ENCODE peak calls at places on chromosomes 5 and 9, in seven cellular contexts. One of them, this sample, is unnamed.

GRCh38 chr9:26375448-26375847 is 517.2 kb downstream of the CAAP1 start:
- DNase-seq in amniotic stem cell: no peak
- DNase-seq in cardiac fibroblast: no peak
- DNase-seq in activated CD4-positive, alpha-beta T cell treated with anti-CD3 and anti-CD28 coated beads, Interleukin-2, amount 50 U/mL, for 1 hour: no peak
- DNase-seq in AG08396: no peak
- DNase-seq in CD4-positive, CD25-positive, alpha-beta regulatory T cell: no peak
- DNase-seq in pons: no peak
- DNase-seq in this sample: peak

GRCh38 chr5:148984333-148984732 is 78.5 kb downstream of the SH3TC2 start:
- DNase-seq in amniotic stem cell: no peak
- DNase-seq in cardiac fibroblast: peak
- DNase-seq in activated CD4-positive, alpha-beta T cell treated with anti-CD3 and anti-CD28 coated beads, Interleukin-2, amount 50 U/mL, for 1 hour: no peak
- DNase-seq in AG08396: no peak
- DNase-seq in CD4-positive, CD25-positive, alpha-beta regulatory T cell: no peak
- DNase-seq in pons: no peak
- DNase-seq in this sample: no peak

GRCh38 chr9:17906204-17906840 is 327.5 kb downstream of the SH3GL2 start:
- DNase-seq in amniotic stem cell: no peak
- DNase-seq in cardiac fibroblast: peak
- DNase-seq in activated CD4-positive, alpha-beta T cell treated with anti-CD3 and anti-CD28 coated beads, Interleukin-2, amount 50 U/mL, for 1 hour: no peak
- DNase-seq in AG08396: no peak
- DNase-seq in CD4-positive, CD25-positive, alpha-beta regulatory T cell: no peak
- DNase-seq in pons: no peak
- DNase-seq in this sample: no peak

GRCh38 chr5:171913987-171914273 is 92.5 kb downstream of the FBXW11 start:
- DNase-seq in amniotic stem cell: no peak
- DNase-seq in cardiac fibroblast: peak
- DNase-seq in activated CD4-positive, alpha-beta T cell treated with anti-CD3 and anti-CD28 coated beads, Interleukin-2, amount 50 U/mL, for 1 hour: no peak
- DNase-seq in AG08396: no peak
- DNase-seq in CD4-positive, CD25-positive, alpha-beta regulatory T cell: no peak
- DNase-seq in pons: no peak
- DNase-seq in this sample: no peak

GRCh38 chr5:120576588-120576987 is 112.5 kb downstream of the PRR16 start:
- DNase-seq in amniotic stem cell: no peak
- DNase-seq in cardiac fibroblast: no peak
- DNase-seq in activated CD4-positive, alpha-beta T cell treated with anti-CD3 and anti-CD28 coated beads, Interleukin-2, amount 50 U/mL, for 1 hour: no peak
- DNase-seq in AG08396: no peak
- DNase-seq in CD4-positive, CD25-positive, alpha-beta regulatory T cell: no peak
- DNase-seq in pons: no peak
- DNase-seq in this sample: no peak

GRCh38 chr5:58184910-58185309 is 275.0 kb downstream of the PLK2 start:
- DNase-seq in amniotic stem cell: peak
- DNase-seq in cardiac fibroblast: peak
- DNase-seq in activated CD4-positive, alpha-beta T cell treated with anti-CD3 and anti-CD28 coated beads, Interleukin-2, amount 50 U/mL, for 1 hour: no peak
- DNase-seq in AG08396: peak
- DNase-seq in CD4-positive, CD25-positive, alpha-beta regulatory T cell: no peak
- DNase-seq in pons: no peak
- DNase-seq in this sample: peak

GRCh38 chr9:26811106-26811505 is 81.5 kb downstream of the CAAP1 start:
- DNase-seq in amniotic stem cell: no peak
- DNase-seq in cardiac fibroblast: peak
- DNase-seq in activated CD4-positive, alpha-beta T cell treated with anti-CD3 and anti-CD28 coated beads, Interleukin-2, amount 50 U/mL, for 1 hour: no peak
- DNase-seq in AG08396: no peak
- DNase-seq in CD4-positive, CD25-positive, alpha-beta regulatory T cell: no peak
- DNase-seq in pons: no peak
- DNase-seq in this sample: no peak

GRCh38 chr5:133049726-133050048 is 2.1 kb upstream of the HSPA4 start:
- DNase-seq in amniotic stem cell: no peak
- DNase-seq in cardiac fibroblast: no peak
- DNase-seq in activated CD4-positive, alpha-beta T cell treated with anti-CD3 and anti-CD28 coated beads, Interleukin-2, amount 50 U/mL, for 1 hour: no peak
- DNase-seq in AG08396: no peak
- DNase-seq in CD4-positive, CD25-positive, alpha-beta regulatory T cell: no peak
- DNase-seq in pons: no peak
- DNase-seq in this sample: no peak

GRCh38 chr9:113910036-113910639 is 34.0 kb downstream of the ZNF618 start:
- DNase-seq in amniotic stem cell: no peak
- DNase-seq in cardiac fibroblast: no peak
- DNase-seq in activated CD4-positive, alpha-beta T cell treated with anti-CD3 and anti-CD28 coated beads, Interleukin-2, amount 50 U/mL, for 1 hour: no peak
- DNase-seq in AG08396: no peak
- DNase-seq in CD4-positive, CD25-positive, alpha-beta regulatory T cell: no peak
- DNase-seq in pons: no peak
- DNase-seq in this sample: no peak

GRCh38 chr9:29214162-29214520 is 1640.9 kb upstream of the C9orf72 start:
- DNase-seq in amniotic stem cell: no peak
- DNase-seq in cardiac fibroblast: no peak
- DNase-seq in activated CD4-positive, alpha-beta T cell treated with anti-CD3 and anti-CD28 coated beads, Interleukin-2, amount 50 U/mL, for 1 hour: no peak
- DNase-seq in AG08396: no peak
- DNase-seq in CD4-positive, CD25-positive, alpha-beta regulatory T cell: no peak
- DNase-seq in pons: no peak
- DNase-seq in this sample: no peak

GRCh38 chr5:51345106-51345505 is 38.1 kb upstream of the ISL1 start:
- DNase-seq in amniotic stem cell: no peak
- DNase-seq in cardiac fibroblast: peak
- DNase-seq in activated CD4-positive, alpha-beta T cell treated with anti-CD3 and anti-CD28 coated beads, Interleukin-2, amount 50 U/mL, for 1 hour: no peak
- DNase-seq in AG08396: no peak
- DNase-seq in CD4-positive, CD25-positive, alpha-beta regulatory T cell: no peak
- DNase-seq in pons: no peak
- DNase-seq in this sample: no peak

GRCh38 chr9:95073042-95073607 is 244.4 kb downstream of the FANCC start:
- DNase-seq in amniotic stem cell: no peak
- DNase-seq in cardiac fibroblast: peak
- DNase-seq in activated CD4-positive, alpha-beta T cell treated with anti-CD3 and anti-CD28 coated beads, Interleukin-2, amount 50 U/mL, for 1 hour: no peak
- DNase-seq in AG08396: no peak
- DNase-seq in CD4-positive, CD25-positive, alpha-beta regulatory T cell: peak
- DNase-seq in pons: no peak
- DNase-seq in this sample: no peak

GRCh38 chr9:136254381-136255165 is 9.0 kb upstream of the QSOX2 start:
- DNase-seq in amniotic stem cell: no peak
- DNase-seq in cardiac fibroblast: no peak
- DNase-seq in activated CD4-positive, alpha-beta T cell treated with anti-CD3 and anti-CD28 coated beads, Interleukin-2, amount 50 U/mL, for 1 hour: no peak
- DNase-seq in AG08396: no peak
- DNase-seq in CD4-positive, CD25-positive, alpha-beta regulatory T cell: no peak
- DNase-seq in pons: no peak
- DNase-seq in this sample: no peak

GRCh38 chr9:134987376-134987775 is 69.7 kb upstream of the FCN1 start:
- DNase-seq in amniotic stem cell: no peak
- DNase-seq in cardiac fibroblast: no peak
- DNase-seq in activated CD4-positive, alpha-beta T cell treated with anti-CD3 and anti-CD28 coated beads, Interleukin-2, amount 50 U/mL, for 1 hour: no peak
- DNase-seq in AG08396: no peak
- DNase-seq in CD4-positive, CD25-positive, alpha-beta regulatory T cell: no peak
- DNase-seq in pons: no peak
- DNase-seq in this sample: no peak

GRCh38 chr5:176693477-176693851 is 46.2 kb downstream of the TSPAN17 start:
- DNase-seq in amniotic stem cell: no peak
- DNase-seq in cardiac fibroblast: no peak
- DNase-seq in activated CD4-positive, alpha-beta T cell treated with anti-CD3 and anti-CD28 coated beads, Interleukin-2, amount 50 U/mL, for 1 hour: no peak
- DNase-seq in AG08396: no peak
- DNase-seq in CD4-positive, CD25-positive, alpha-beta regulatory T cell: no peak
- DNase-seq in pons: no peak
- DNase-seq in this sample: no peak

GRCh38 chr5:97141031-97141430 is 1.4 kb downstream of the LIX1 start:
- DNase-seq in amniotic stem cell: no peak
- DNase-seq in cardiac fibroblast: no peak
- DNase-seq in activated CD4-positive, alpha-beta T cell treated with anti-CD3 and anti-CD28 coated beads, Interleukin-2, amount 50 U/mL, for 1 hour: no peak
- DNase-seq in AG08396: no peak
- DNase-seq in CD4-positive, CD25-positive, alpha-beta regulatory T cell: no peak
- DNase-seq in pons: peak
- DNase-seq in this sample: no peak

GRCh38 chr9:18989865-18990264 is 43.1 kb downstream of the SAXO1 start:
- DNase-seq in amniotic stem cell: no peak
- DNase-seq in cardiac fibroblast: no peak
- DNase-seq in activated CD4-positive, alpha-beta T cell treated with anti-CD3 and anti-CD28 coated beads, Interleukin-2, amount 50 U/mL, for 1 hour: no peak
- DNase-seq in AG08396: no peak
- DNase-seq in CD4-positive, CD25-positive, alpha-beta regulatory T cell: no peak
- DNase-seq in pons: no peak
- DNase-seq in this sample: no peak

GRCh38 chr9:127231666-127232065 is 32.9 kb upstream of the GARNL3 start:
- DNase-seq in amniotic stem cell: no peak
- DNase-seq in cardiac fibroblast: no peak
- DNase-seq in activated CD4-positive, alpha-beta T cell treated with anti-CD3 and anti-CD28 coated beads, Interleukin-2, amount 50 U/mL, for 1 hour: no peak
- DNase-seq in AG08396: no peak
- DNase-seq in CD4-positive, CD25-positive, alpha-beta regulatory T cell: no peak
- DNase-seq in pons: no peak
- DNase-seq in this sample: no peak

GRCh38 chr5:151660616-151661015 is 26.1 kb downstream of the SPARC start:
- DNase-seq in amniotic stem cell: peak
- DNase-seq in cardiac fibroblast: peak
- DNase-seq in activated CD4-positive, alpha-beta T cell treated with anti-CD3 and anti-CD28 coated beads, Interleukin-2, amount 50 U/mL, for 1 hour: no peak
- DNase-seq in AG08396: peak
- DNase-seq in CD4-positive, CD25-positive, alpha-beta regulatory T cell: no peak
- DNase-seq in pons: no peak
- DNase-seq in this sample: no peak

GRCh38 chr5:175321927-175322532 is 122.0 kb downstream of the DRD1 start:
- DNase-seq in amniotic stem cell: no peak
- DNase-seq in cardiac fibroblast: peak
- DNase-seq in activated CD4-positive, alpha-beta T cell treated with anti-CD3 and anti-CD28 coated beads, Interleukin-2, amount 50 U/mL, for 1 hour: no peak
- DNase-seq in AG08396: peak
- DNase-seq in CD4-positive, CD25-positive, alpha-beta regulatory T cell: peak
- DNase-seq in pons: no peak
- DNase-seq in this sample: no peak

GRCh38 chr5:1110930-1111726 is 735 bp downstream of the SLC12A7 start:
- DNase-seq in amniotic stem cell: no peak
- DNase-seq in cardiac fibroblast: no peak
- DNase-seq in activated CD4-positive, alpha-beta T cell treated with anti-CD3 and anti-CD28 coated beads, Interleukin-2, amount 50 U/mL, for 1 hour: no peak
- DNase-seq in AG08396: peak
- DNase-seq in CD4-positive, CD25-positive, alpha-beta regulatory T cell: peak
- DNase-seq in pons: no peak
- DNase-seq in this sample: no peak

GRCh38 chr9:18473551-18474279 is at the start of gene ADAMTSL1:
- DNase-seq in amniotic stem cell: no peak
- DNase-seq in cardiac fibroblast: peak
- DNase-seq in activated CD4-positive, alpha-beta T cell treated with anti-CD3 and anti-CD28 coated beads, Interleukin-2, amount 50 U/mL, for 1 hour: no peak
- DNase-seq in AG08396: peak
- DNase-seq in CD4-positive, CD25-positive, alpha-beta regulatory T cell: no peak
- DNase-seq in pons: peak
- DNase-seq in this sample: peak

This sample was measured in non-pigmented ciliary epithelial cell.